ENCODE peak calls at places on chromosomes 2 and 18, in eight cellular contexts. D is left lung; U is right lobe of liver; G is CD4-positive, alpha-beta memory T cell; A is small intestine; L is H1; C is colonic mucosa; E is Peyer's patch. N is an unnamed sample. For H3K9me3, the result is how much of the 10 kb centered on the place peaks cover.

GRCh38 chr2:189142893-189143759 is 36.4 kb downstream of the COL5A2 start:
- DNase-seq in L (peak), A (peak), U (no peak), C (peak), D (no peak), G (peak), E (no peak), N (no peak)

GRCh38 chr18:47262397-47263196 is 11.1 kb upstream of the SKOR2 start:
- DNase-seq in E (no peak), G (no peak), A (no peak), C (no peak), D (no peak), U (no peak), L (no peak), N (no peak)

GRCh38 chr2:95578529-95578928 is 13.3 kb upstream of the TRIM43 start:
- DNase-seq in G (no peak), U (no peak), E (no peak), L (no peak), D (no peak), A (no peak), C (no peak), N (no peak)

GRCh38 chr2:74516070-74516633 is 1.9 kb downstream of the TLX2 start:
- DNase-seq in D (peak), E (peak), A (peak), C (peak), G (peak), U (peak), L (no peak), N (peak)

GRCh38 chr2:44444881-44445280 is 83.1 kb downstream of the CAMKMT start:
- DNase-seq in D (no peak), C (no peak), A (no peak), U (no peak), L (no peak), G (no peak), E (no peak), N (no peak)

GRCh38 chr18:58887613-58887963 is 22.9 kb downstream of the ZNF532 start:
- DNase-seq in U (peak), E (no peak), A (no peak), D (peak), G (no peak), C (peak), L (no peak), N (peak)

GRCh38 chr2:232204457-232204931 is 174.1 kb upstream of the ALPP start:
- DNase-seq in G (no peak), U (no peak), C (no peak), L (no peak), D (no peak), A (no peak), E (no peak), N (no peak)

GRCh38 chr2:53208815-53209214 is 558.8 kb upstream of the CHAC2 start:
- DNase-seq in G (no peak), A (no peak), U (no peak), L (no peak), D (no peak), C (no peak), E (no peak), N (no peak)

GRCh38 chr18:69787825-69788547 is 159.7 kb downstream of the CD226 start:
- DNase-seq in G (no peak), L (no peak), C (no peak), A (no peak), U (no peak), E (no peak), D (no peak), N (no peak)

GRCh38 chr2:138831691-138832090 is 51.5 kb upstream of the NXPH2 start:
- DNase-seq in C (no peak), E (no peak), G (no peak), D (no peak), A (no peak), U (no peak), L (no peak), N (no peak)

GRCh38 chr2:145769053-145769716 is 1249.3 kb upstream of the ZEB2 start:
- DNase-seq in E (no peak), U (no peak), L (no peak), A (no peak), D (no peak), C (no peak), G (no peak), N (no peak)

GRCh38 chr18:79400591-79401381 is 5.1 kb downstream of the NFATC1 start:
- DNase-seq in D (peak), A (no peak), G (peak), C (no peak), U (peak), E (peak), L (no peak), N (peak)

GRCh38 chr2:188820576-188820975 is 153.6 kb upstream of the COL3A1 start:
- DNase-seq in A (no peak), E (no peak), G (no peak), L (no peak), C (no peak), U (no peak), D (no peak), N (no peak)

GRCh38 chr2:109238580-109238979 is 109.6 kb downstream of the SH3RF3 start:
- DNase-seq in L (no peak), A (no peak), D (peak), U (peak), E (no peak), G (peak), C (peak), N (peak)

GRCh38 chr2:13255485-13255884 is 538.7 kb downstream of the TRIB2 start:
- DNase-seq in U (no peak), L (no peak), D (no peak), A (no peak), G (no peak), C (no peak), E (no peak), N (no peak)

GRCh38 chr2:13260401-13260800 is 543.7 kb downstream of the TRIB2 start:
- DNase-seq in E (no peak), G (no peak), D (no peak), C (no peak), A (no peak), L (no peak), U (no peak), N (no peak)
- H3K9me3 ChIP-seq in E (under half), G (under half), D (under half), C (under half), A (under half), L (under half), U (under half), N (under half)

GRCh38 chr2:13711154-13711553 is 921.4 kb upstream of the LRATD1 start:
- DNase-seq in G (no peak), D (no peak), L (no peak), C (no peak), E (no peak), U (no peak), A (no peak), N (no peak)

GRCh38 chr2:13714466-13714865 is 918.1 kb upstream of the LRATD1 start:
- DNase-seq in C (no peak), A (no peak), G (no peak), U (no peak), L (no peak), E (no peak), D (no peak), N (no peak)
- H3K9me3 ChIP-seq in C (under half), A (under half), G (under half), U (under half), L (under half), E (under half), D (under half), N (under half)

DNA sequence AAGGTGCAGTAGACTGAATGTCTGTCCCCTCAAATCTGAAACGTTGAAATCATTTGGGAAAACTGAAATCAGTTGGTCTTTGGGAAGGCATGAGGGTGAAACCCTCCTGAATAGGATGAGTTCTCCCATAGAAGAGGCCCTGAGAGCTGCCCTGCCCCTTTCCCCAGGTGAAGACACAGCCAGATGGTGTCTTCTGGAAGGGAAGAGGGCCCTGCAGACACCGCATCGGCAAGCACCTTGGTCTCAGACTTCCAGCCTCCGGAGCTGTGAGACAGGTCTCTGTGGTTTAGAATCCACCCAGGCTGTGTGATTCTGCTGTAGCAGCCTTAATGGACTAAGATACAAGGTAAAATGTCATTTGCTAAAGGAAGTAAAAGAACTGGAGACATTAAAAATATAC is 42.1 kb upstream of the SNTG2 start:
- DNase-seq in C (no peak), D (no peak), L (no peak), U (no peak), A (no peak), E (no peak), G (no peak), N (no peak)
- H3K9me3 ChIP-seq in C (under half), D (under half), L (under half), U (under half), A (under half), E (under half), G (under half), N (under half)

DNA sequence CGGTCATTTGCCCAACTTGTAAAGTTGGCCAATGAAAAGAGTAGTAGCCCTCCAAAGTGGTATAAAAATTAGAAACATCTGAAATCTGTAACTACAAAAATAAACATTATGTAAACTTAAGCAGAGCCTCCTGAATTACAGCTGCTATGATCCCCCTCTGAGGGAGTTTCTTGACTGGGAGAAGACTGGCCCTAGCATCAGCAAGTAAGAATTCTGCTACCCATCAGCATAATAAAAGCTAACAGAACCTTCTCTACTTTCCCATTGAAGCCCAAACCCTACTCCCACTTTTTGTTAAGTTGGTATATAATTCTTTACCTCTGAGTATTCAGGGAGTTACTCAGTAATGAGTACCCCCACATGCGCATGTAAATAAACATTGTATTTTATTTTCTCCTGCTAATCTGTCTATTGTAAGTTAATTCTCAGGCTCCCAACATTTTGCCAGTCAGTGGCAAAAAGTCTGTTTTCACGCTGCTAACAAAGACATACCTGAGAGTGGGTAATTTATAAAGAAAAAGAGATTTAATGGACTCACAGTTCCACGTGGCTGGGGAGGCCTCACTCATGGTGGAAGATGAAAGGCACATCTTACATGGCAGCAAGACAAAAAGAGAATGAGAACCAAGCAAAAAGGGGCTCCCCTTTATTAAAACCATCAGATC is 71.3 kb downstream of the MYL12B start:
- DNase-seq in A (no peak), C (no peak), E (no peak), D (no peak), L (no peak), U (no peak), G (no peak), N (no peak)
- H3K9me3 ChIP-seq in A (under half), C (under half), E (under half), D (under half), L (under half), U (under half), G (under half), N (under half)

GRCh38 chr18:49562481-49563129 is 748 bp downstream of the LIPG start:
- DNase-seq in G (no peak), D (no peak), A (peak), E (peak), C (peak), L (no peak), U (peak), N (no peak)

GRCh38 chr18:49563130-49563540 is 1.3 kb downstream of the LIPG start:
- DNase-seq in D (no peak), U (no peak), L (no peak), G (no peak), E (no peak), C (no peak), A (peak), N (no peak)

GRCh38 chr18:49561377-49562193 is at the start of gene LIPG:
- DNase-seq in U (peak), C (peak), D (peak), A (peak), G (peak), E (peak), L (peak), N (peak)

GRCh38 chr18:49560277-49561126 is 1.4 kb upstream of the LIPG start:
- DNase-seq in C (peak), A (peak), L (no peak), E (peak), U (peak), D (no peak), G (no peak), N (peak)

DNA sequence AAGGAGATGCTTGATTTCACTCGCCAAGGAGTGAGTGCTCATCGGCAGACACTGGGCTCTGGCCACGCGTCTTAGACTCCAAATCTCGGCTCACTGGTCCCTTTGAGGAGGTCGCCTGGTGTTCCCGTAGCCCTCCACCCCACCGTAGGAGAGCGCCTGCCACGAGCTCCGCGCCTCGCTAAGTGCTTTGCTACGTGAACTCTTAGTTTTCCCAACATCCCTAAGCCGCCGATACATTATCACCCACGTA is 805 bp upstream of the LIPG start:
- DNase-seq in G (no peak), E (no peak), A (no peak), C (peak), U (no peak), L (no peak), D (no peak), N (no peak)
- H3K9me3 ChIP-seq in G (under half), E (under half), A (under half), C (under half), U (under half), L (under half), D (under half), N (under half)

DNA sequence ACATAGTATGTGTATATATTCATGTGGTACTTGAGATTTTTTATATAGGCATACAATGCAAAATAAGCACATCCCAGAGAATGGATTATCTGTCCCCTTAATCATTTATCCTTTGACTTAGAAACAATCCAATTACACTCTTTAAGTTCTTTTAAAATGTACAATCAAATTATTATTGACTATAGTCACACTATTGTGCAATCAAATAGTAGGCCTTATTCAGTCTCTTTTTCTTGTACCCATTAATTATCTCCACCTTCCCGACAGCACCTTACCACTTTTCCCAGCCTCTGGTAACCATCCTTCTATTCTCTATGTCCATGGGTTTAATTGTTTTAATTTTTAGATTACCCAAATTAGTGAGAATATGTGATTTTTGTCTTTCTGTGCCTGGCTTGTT is 914.1 kb downstream of the CCDC85A start:
- DNase-seq in C (no peak), L (no peak), D (no peak), G (no peak), A (no peak), E (no peak), U (no peak), N (no peak)
- H3K9me3 ChIP-seq in C (under half), L (under half), D (half or more), G (under half), A (under half), E (under half), U (under half), N (under half)

N was measured in upper lobe of right lung.